ENCODE peak calls at places on chromosome 4, in four cellular contexts. One of them, this sample, is unnamed.

GRCh38 chr4:41670530-41670929 is 78.0 kb downstream of the PHOX2B start:
- DNase-seq in fibroblast of the conjunctiva: no peak
- DNase-seq in non-pigmented ciliary epithelial cell: no peak
- DNase-seq in T-helper 2 cell: no peak
- DNase-seq in this sample: peak; percentile 90

GRCh38 chr4:156201050-156201449 is 247.4 kb upstream of the CTSO start:
- DNase-seq in fibroblast of the conjunctiva: no peak
- DNase-seq in non-pigmented ciliary epithelial cell: no peak
- DNase-seq in T-helper 2 cell: no peak
- DNase-seq in this sample: no peak

GRCh38 chr4:176735300-176735699 is 57.4 kb downstream of the VEGFC start:
- DNase-seq in fibroblast of the conjunctiva: no peak
- DNase-seq in non-pigmented ciliary epithelial cell: peak; percentile 34
- DNase-seq in T-helper 2 cell: no peak
- DNase-seq in this sample: no peak

GRCh38 chr4:15913631-15913970 is 24.9 kb downstream of the FGFBP1 start:
- DNase-seq in fibroblast of the conjunctiva: peak; percentile 46
- DNase-seq in non-pigmented ciliary epithelial cell: peak; percentile 96
- DNase-seq in T-helper 2 cell: no peak
- DNase-seq in this sample: no peak

GRCh38 chr4:73161527-73162185 is 92.1 kb upstream of the COX18 start:
- DNase-seq in fibroblast of the conjunctiva: no peak
- DNase-seq in non-pigmented ciliary epithelial cell: no peak
- DNase-seq in T-helper 2 cell: no peak
- DNase-seq in this sample: no peak

GRCh38 chr4:5795580-5795979 is 84.6 kb downstream of the EVC start:
- DNase-seq in fibroblast of the conjunctiva: no peak
- DNase-seq in non-pigmented ciliary epithelial cell: no peak
- DNase-seq in T-helper 2 cell: no peak
- DNase-seq in this sample: no peak

GRCh38 chr4:2250764-2251072 is 8.8 kb upstream of the HAUS3 start:
- DNase-seq in fibroblast of the conjunctiva: no peak
- DNase-seq in non-pigmented ciliary epithelial cell: no peak
- DNase-seq in T-helper 2 cell: no peak
- DNase-seq in this sample: no peak

GRCh38 chr4:169458575-169458974 is 153.8 kb downstream of the NEK1 start:
- DNase-seq in fibroblast of the conjunctiva: no peak
- DNase-seq in non-pigmented ciliary epithelial cell: no peak
- DNase-seq in T-helper 2 cell: no peak
- DNase-seq in this sample: no peak

GRCh38 chr4:109169160-109169559 is 133.3 kb downstream of the COL25A1 start:
- DNase-seq in fibroblast of the conjunctiva: no peak
- DNase-seq in non-pigmented ciliary epithelial cell: no peak
- DNase-seq in T-helper 2 cell: no peak
- DNase-seq in this sample: no peak

This sample was measured in mucosa of gallbladder.